ENCODE peak calls at places on chromosomes 7 and 10, in ten cellular contexts. N, B, T, E, R, Y, Z, W, K and V are unnamed samples.

GRCh38 chr10:35004651-35005050 is 85.5 kb downstream of the CUL2 start:
- DNase-seq in Z (no peak), N (no peak), T (no peak), B (no peak), E (no peak), R (no peak), W (no peak), Y (no peak), K (no peak), V (no peak)

GRCh38 chr7:116521046-116521664 is 3.7 kb upstream of the CAV1 start:
- DNase-seq in Z (no peak), B (no peak), Y (no peak), T (no peak), R (no peak), N (no peak), E (no peak), K (no peak), W (no peak), V (no peak)

GRCh38 chr7:23273141-23273599 is 26.0 kb upstream of the MALSU1 start:
- DNase-seq in W (peak; percentile 98), T (peak; percentile 92), K (peak; percentile 82), E (peak; percentile 86), N (peak; percentile 94), B (peak; percentile 89), Z (peak; percentile 87), R (peak; percentile 89), Y (peak; percentile 94), V (peak; percentile 81)

GRCh38 chr7:80699030-80699638 is 60.7 kb downstream of the CD36 start:
- DNase-seq in W (no peak), T (no peak), R (peak; percentile 73), Y (no peak), N (no peak), E (peak; percentile 36), K (no peak), Z (no peak), B (no peak), V (no peak)

GRCh38 chr7:108294595-108294994 is 161.6 kb downstream of the NRCAM start:
- DNase-seq in Z (no peak), T (no peak), E (no peak), W (no peak), Y (no peak), N (no peak), R (no peak), K (no peak), B (no peak), V (no peak)

GRCh38 chr7:39595102-39595620 is 28.2 kb upstream of the RALA start:
- DNase-seq in B (no peak), E (no peak), R (peak; percentile 67), N (no peak), K (no peak), T (no peak), Z (no peak), Y (no peak), W (no peak), V (no peak)

GRCh38 chr7:90931996-90932912 is 332.0 kb upstream of the FZD1 start:
- DNase-seq in W (no peak), B (no peak), N (no peak), E (no peak), R (no peak), T (no peak), K (no peak), Z (no peak), Y (no peak), V (no peak)

GRCh38 chr10:102644646-102645387 is 538 bp downstream of the TRIM8 start:
- DNase-seq in Y (peak; percentile 92), W (peak; percentile 90), R (peak; percentile 70), T (peak; percentile 95), N (peak; percentile 93), E (peak; percentile 63), K (peak; percentile 85), B (peak; percentile 83), Z (peak; percentile 94), V (no peak)

GRCh38 chr7:2237109-2237602 is 4.4 kb upstream of the MAD1L1 start:
- DNase-seq in Z (peak; percentile 76), T (no peak), B (no peak), E (no peak), Y (peak; percentile 88), K (no peak), R (no peak), N (no peak), W (peak; percentile 40), V (no peak)

GRCh38 chr7:37270109-37270508 is 178.6 kb downstream of the ELMO1 start:
- DNase-seq in T (no peak), Y (no peak), R (no peak), N (no peak), K (no peak), Z (no peak), E (no peak), B (no peak), W (no peak), V (no peak)

GRCh38 chr7:99622596-99622995 is 5.8 kb downstream of the ZSCAN25 start:
- DNase-seq in B (no peak), K (no peak), W (no peak), N (no peak), T (no peak), Z (no peak), Y (no peak), R (no peak), E (no peak), V (no peak)

GRCh38 chr10:114684822-114685209 is 26.7 kb upstream of the ABLIM1 start:
- DNase-seq in E (peak; percentile 39), T (no peak), N (no peak), R (peak; percentile 51), Z (no peak), K (no peak), W (no peak), Y (no peak), B (no peak), V (peak; percentile 39)

GRCh38 chr10:123991622-123992570 is 100.3 kb upstream of the CPXM2 start:
- DNase-seq in T (peak; percentile 52), E (no peak), N (peak; percentile 61), R (no peak), K (peak; percentile 50), Z (no peak), Y (peak; percentile 41), W (no peak), B (no peak), V (no peak)

GRCh38 chr10:49696311-49696710 is 16.9 kb downstream of the C10orf53 start:
- DNase-seq in N (no peak), W (no peak), B (no peak), Y (no peak), T (no peak), E (no peak), R (no peak), K (no peak), Z (no peak), V (no peak)
- H3K27ac ChIP-seq in N (no peak overlapping the region), W (no peak overlapping the region), B (no peak overlapping the region), Y (no peak overlapping the region), T (no peak overlapping the region), E (no peak overlapping the region), R (no peak overlapping the region), K (no peak overlapping the region), Z (no peak overlapping the region), V (no peak overlapping the region)

GRCh38 chr7:70063371-70063770 is 465.1 kb downstream of the AUTS2 start:
- DNase-seq in K (no peak), E (no peak), B (no peak), T (no peak), Z (no peak), Y (no peak), R (no peak), N (no peak), W (no peak), V (no peak)
- TF ChIP-seq CTCF in K (no peak), E (no peak), B (no peak), T (no peak), Z (no peak), Y (no peak), R (no peak), N (no peak), W (no peak), V (no peak)

GRCh38 chr10:97721871-97722780 is 8.6 kb downstream of the MARVELD1 start:
- DNase-seq in K (no peak), N (peak; percentile 17), T (no peak), Y (no peak), B (no peak), E (no peak), W (no peak), R (no peak), Z (no peak), V (no peak)
- H3K27ac ChIP-seq in K (no peak overlapping the region), N (no peak overlapping the region), T (no peak overlapping the region), Y (no peak overlapping the region), B (no peak overlapping the region), E (peak overlapping the region; percentile 86), W (no peak overlapping the region), R (no peak overlapping the region), Z (no peak overlapping the region), V (no peak overlapping the region)

GRCh38 chr10:53361936-53362335 is 589.4 kb upstream of the MBL2 start:
- DNase-seq in Y (no peak), B (no peak), E (no peak), W (no peak), T (no peak), R (no peak), N (no peak), K (no peak), Z (no peak), V (no peak)
- TF ChIP-seq CTCF in Y (no peak), B (no peak), E (no peak), W (no peak), T (no peak), R (no peak), N (no peak), K (no peak), Z (no peak), V (no peak)

DNA sequence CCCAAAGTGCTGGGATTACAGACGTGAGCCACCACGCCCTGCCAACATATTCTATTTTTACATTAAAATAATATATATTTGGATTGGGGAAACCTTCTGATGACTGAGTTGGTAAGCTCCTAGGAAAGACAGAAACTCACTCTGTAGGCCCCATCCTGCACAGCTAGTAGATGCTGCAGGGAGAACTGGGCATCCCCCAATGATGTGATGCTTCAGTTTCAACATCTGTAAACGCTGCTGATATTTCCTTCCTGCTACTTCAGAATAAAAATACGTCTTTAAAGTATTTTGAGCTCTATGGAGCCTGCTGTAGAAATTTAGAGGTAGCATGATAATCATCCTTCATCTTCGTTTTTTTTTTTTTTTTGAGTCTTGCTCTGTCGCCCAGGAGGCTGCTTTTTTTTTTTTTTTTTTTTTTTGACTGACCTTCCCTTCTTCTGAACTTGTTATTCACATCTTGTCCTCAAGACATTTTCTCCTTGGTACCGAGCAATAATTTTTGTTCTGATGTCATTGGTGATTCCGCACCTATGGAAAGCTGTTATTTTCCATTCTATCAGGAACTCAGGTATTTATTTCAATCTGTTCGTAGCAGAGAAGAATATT is 21.8 kb upstream of the INPP5F start:
- DNase-seq in K (no peak), R (no peak), E (no peak), Y (no peak), T (no peak), W (no peak), Z (no peak), N (no peak), B (no peak), V (no peak)
- H3K27ac ChIP-seq in K (no peak overlapping the region), R (no peak overlapping the region), E (no peak overlapping the region), Y (no peak overlapping the region), T (no peak overlapping the region), W (no peak overlapping the region), Z (no peak overlapping the region), N (no peak overlapping the region), B (no peak overlapping the region), V (no peak overlapping the region)